ENCODE peak calls at places on chromosome 13, in four cellular contexts. One of them, this sample, is unnamed.
A peak's percentile ranks its signal among the peaks of the same experiment; 100 is the strongest.

GRCh38 chr13:29254971-29255370 is 340.5 kb downstream of the SLC7A1 start:
- DNase-seq in OCI-LY7: no peak
- DNase-seq in A549: no peak
- DNase-seq in PC-9: no peak
- DNase-seq in this sample: no peak

GRCh38 chr13:38641164-38641948 is 45.5 kb upstream of the FREM2 start:
- DNase-seq in OCI-LY7: no peak
- DNase-seq in A549: no peak
- DNase-seq in PC-9: no peak
- DNase-seq in this sample: peak; percentile 39

GRCh38 chr13:59345316-59345715 is 818.4 kb downstream of the DIAPH3 start:
- DNase-seq in OCI-LY7: no peak
- DNase-seq in A549: no peak
- DNase-seq in PC-9: no peak
- DNase-seq in this sample: no peak

GRCh38 chr13:94411747-94412146 is 67.7 kb downstream of the DCT start:
- DNase-seq in A549: no peak
- DNase-seq in PC-9: no peak
- DNase-seq in OCI-LY7: no peak
- DNase-seq in this sample: peak; percentile 15

GRCh38 chr13:23811366-23812027 is 77.7 kb downstream of the MIPEP start:
- DNase-seq in A549: no peak
- DNase-seq in PC-9: no peak
- DNase-seq in OCI-LY7: peak; percentile 48
- DNase-seq in this sample: no peak

GRCh38 chr13:111341886-111342285 is 21.4 kb downstream of the TEX29 start:
- DNase-seq in PC-9: no peak
- DNase-seq in OCI-LY7: no peak
- DNase-seq in A549: no peak
- DNase-seq in this sample: no peak

GRCh38 chr13:100510208-100510997 is 78.2 kb downstream of the GGACT start:
- DNase-seq in OCI-LY7: no peak
- DNase-seq in A549: no peak
- DNase-seq in PC-9: no peak
- DNase-seq in this sample: no peak

GRCh38 chr13:94764576-94765321 is 52.4 kb upstream of the SOX21 start:
- DNase-seq in OCI-LY7: no peak
- DNase-seq in A549: no peak
- DNase-seq in PC-9: no peak
- DNase-seq in this sample: no peak

GRCh38 chr13:33728271-33729037 is 89.5 kb upstream of the RFC3 start:
- DNase-seq in OCI-LY7: peak; percentile 95
- DNase-seq in PC-9: no peak
- DNase-seq in A549: no peak
- DNase-seq in this sample: peak; percentile 26

GRCh38 chr13:98520674-98521449 is 56.0 kb downstream of the STK24 start:
- DNase-seq in PC-9: no peak
- DNase-seq in OCI-LY7: no peak
- DNase-seq in A549: no peak
- DNase-seq in this sample: peak; percentile 44

GRCh38 chr13:27481766-27482165 is 31.4 kb upstream of the MTIF3 start:
- DNase-seq in PC-9: peak; percentile 22
- DNase-seq in A549: peak; percentile 19
- DNase-seq in OCI-LY7: peak; percentile 43
- DNase-seq in this sample: peak; percentile 32

GRCh38 chr13:103539265-103539664 is 473.0 kb upstream of the SLC10A2 start:
- DNase-seq in OCI-LY7: no peak
- DNase-seq in A549: no peak
- DNase-seq in PC-9: no peak
- DNase-seq in this sample: no peak

GRCh38 chr13:87953381-87953780 is 282.2 kb downstream of the SLITRK5 start:
- DNase-seq in A549: no peak
- DNase-seq in PC-9: no peak
- DNase-seq in OCI-LY7: no peak
- DNase-seq in this sample: no peak

GRCh38 chr13:22486490-22486889 is 694.3 kb upstream of the SGCG start:
- DNase-seq in OCI-LY7: no peak
- DNase-seq in A549: no peak
- DNase-seq in PC-9: no peak
- DNase-seq in this sample: no peak

GRCh38 chr13:31172001-31172400 is 10.3 kb upstream of the HSPH1 start:
- DNase-seq in PC-9: no peak
- DNase-seq in A549: no peak
- DNase-seq in OCI-LY7: no peak
- DNase-seq in this sample: peak; percentile 67

GRCh38 chr13:108609353-108609752 is 20.1 kb upstream of the MYO16 start:
- DNase-seq in OCI-LY7: no peak
- DNase-seq in PC-9: no peak
- DNase-seq in A549: peak; percentile 6
- DNase-seq in this sample: peak; percentile 24

GRCh38 chr13:91025442-91025841 is 322.0 kb upstream of the MIR17HG start:
- DNase-seq in A549: no peak
- DNase-seq in PC-9: no peak
- DNase-seq in OCI-LY7: no peak
- DNase-seq in this sample: no peak

GRCh38 chr13:33119022-33119735 is 103.0 kb downstream of the KL start:
- DNase-seq in A549: no peak
- DNase-seq in PC-9: peak; percentile 41
- DNase-seq in OCI-LY7: no peak
- DNase-seq in this sample: peak; percentile 39

GRCh38 chr13:45316210-45316799 is 24.7 kb downstream of the TPT1 start:
- DNase-seq in A549: peak; percentile 35
- DNase-seq in OCI-LY7: no peak
- DNase-seq in PC-9: no peak
- DNase-seq in this sample: no peak

GRCh38 chr13:91482427-91482826 is 84.0 kb downstream of the GPC5 start:
- DNase-seq in A549: no peak
- DNase-seq in PC-9: no peak
- DNase-seq in OCI-LY7: no peak
- DNase-seq in this sample: no peak

GRCh38 chr13:96982672-96983071 is 11.6 kb downstream of the OXGR1 start:
- DNase-seq in PC-9: no peak
- DNase-seq in A549: no peak
- DNase-seq in OCI-LY7: no peak
- DNase-seq in this sample: peak; percentile 50

GRCh38 chr13:66409542-66409941 is 820.6 kb downstream of the PCDH9 start:
- DNase-seq in A549: no peak
- DNase-seq in PC-9: no peak
- DNase-seq in OCI-LY7: no peak
- DNase-seq in this sample: no peak

GRCh38 chr13:33380487-33381079 is 95.0 kb upstream of the STARD13 start:
- DNase-seq in PC-9: no peak
- DNase-seq in OCI-LY7: no peak
- DNase-seq in A549: no peak
- DNase-seq in this sample: no peak

GRCh38 chr13:40102854-40103253 is 447.4 kb downstream of the COG6 start:
- DNase-seq in PC-9: peak; percentile 13
- DNase-seq in A549: peak; percentile 5
- DNase-seq in OCI-LY7: no peak
- DNase-seq in this sample: peak; percentile 96

GRCh38 chr13:50387124-50387581 is 371.9 kb downstream of the KCNRG start:
- DNase-seq in PC-9: peak; percentile 45
- DNase-seq in A549: no peak
- DNase-seq in OCI-LY7: peak; percentile 75
- DNase-seq in this sample: peak; percentile 47

GRCh38 chr13:30125422-30126073 is 181.8 kb downstream of the KATNAL1 start:
- DNase-seq in OCI-LY7: no peak
- DNase-seq in A549: peak; percentile 31
- DNase-seq in PC-9: no peak
- DNase-seq in this sample: peak; percentile 95

GRCh38 chr13:97380696-97381095 is 53.3 kb upstream of the RAP2A start:
- DNase-seq in PC-9: no peak
- DNase-seq in OCI-LY7: no peak
- DNase-seq in A549: no peak
- DNase-seq in this sample: no peak

GRCh38 chr13:24716011-24716410 is 35.8 kb downstream of the ATP12A start:
- DNase-seq in A549: no peak
- DNase-seq in OCI-LY7: no peak
- DNase-seq in PC-9: no peak
- DNase-seq in this sample: no peak

GRCh38 chr13:26300140-26300539 is 46.2 kb downstream of the CDK8 start:
- DNase-seq in OCI-LY7: no peak
- DNase-seq in PC-9: no peak
- DNase-seq in A549: no peak
- DNase-seq in this sample: peak; percentile 92

GRCh38 chr13:73466561-73466960 is 407.8 kb downstream of the KLF5 start:
- DNase-seq in PC-9: no peak
- DNase-seq in A549: no peak
- DNase-seq in OCI-LY7: no peak
- DNase-seq in this sample: no peak

GRCh38 chr13:73411067-73411809 is 352.4 kb downstream of the KLF5 start:
- DNase-seq in OCI-LY7: no peak
- DNase-seq in PC-9: no peak
- DNase-seq in A549: no peak
- DNase-seq in this sample: no peak

GRCh38 chr13:32537580-32538233 is 888 bp downstream of the N4BP2L2 start:
- DNase-seq in A549: no peak
- DNase-seq in PC-9: peak; percentile 2
- DNase-seq in OCI-LY7: no peak
- DNase-seq in this sample: peak; percentile 32

GRCh38 chr13:33260168-33261098 is 25.1 kb downstream of the STARD13 start:
- DNase-seq in A549: no peak
- DNase-seq in OCI-LY7: no peak
- DNase-seq in PC-9: no peak
- DNase-seq in this sample: peak; percentile 29

GRCh38 chr13:58239774-58240268 is 608.3 kb downstream of the PCDH17 start:
- DNase-seq in PC-9: no peak
- DNase-seq in OCI-LY7: no peak
- DNase-seq in A549: no peak
- DNase-seq in this sample: no peak
- H3K4me2 ChIP-seq in PC-9: no peak overlapping the region
- H3K4me2 ChIP-seq in OCI-LY7: no peak overlapping the region
- H3K4me2 ChIP-seq in A549: no peak overlapping the region
- H3K4me2 ChIP-seq in this sample: no peak overlapping the region

GRCh38 chr13:114111577-114111976 is 20.8 kb downstream of the RASA3 start:
- DNase-seq in OCI-LY7: no peak
- DNase-seq in A549: no peak
- DNase-seq in PC-9: no peak
- DNase-seq in this sample: peak; percentile 56
- H3K4me1 ChIP-seq in OCI-LY7: peaks cover 33% of the 10 kb centered on the region
- H3K4me1 ChIP-seq in A549: peaks cover 18% of the 10 kb centered on the region
- H3K4me1 ChIP-seq in PC-9: peaks cover 4% of the 10 kb centered on the region
- H3K4me1 ChIP-seq in this sample: peaks cover 48% of the 10 kb centered on the region

GRCh38 chr13:86135856-86136255 is 336.6 kb upstream of the SLITRK6 start:
- DNase-seq in OCI-LY7: no peak
- DNase-seq in PC-9: no peak
- DNase-seq in A549: no peak
- DNase-seq in this sample: no peak
- H3K27ac ChIP-seq in OCI-LY7: no peak overlapping the region
- H3K27ac ChIP-seq in PC-9: no peak overlapping the region
- H3K27ac ChIP-seq in A549: no peak overlapping the region
- H3K27ac ChIP-seq in this sample: no peak overlapping the region

GRCh38 chr13:46665243-46665629 is 112.3 kb downstream of the LRCH1 start:
- DNase-seq in A549: no peak
- DNase-seq in PC-9: no peak
- DNase-seq in OCI-LY7: no peak
- DNase-seq in this sample: no peak
- H3K4me2 ChIP-seq in A549: peak overlapping the region; percentile 72
- H3K4me2 ChIP-seq in PC-9: no peak overlapping the region
- H3K4me2 ChIP-seq in OCI-LY7: peak overlapping the region; percentile 59
- H3K4me2 ChIP-seq in this sample: no peak overlapping the region

DNA sequence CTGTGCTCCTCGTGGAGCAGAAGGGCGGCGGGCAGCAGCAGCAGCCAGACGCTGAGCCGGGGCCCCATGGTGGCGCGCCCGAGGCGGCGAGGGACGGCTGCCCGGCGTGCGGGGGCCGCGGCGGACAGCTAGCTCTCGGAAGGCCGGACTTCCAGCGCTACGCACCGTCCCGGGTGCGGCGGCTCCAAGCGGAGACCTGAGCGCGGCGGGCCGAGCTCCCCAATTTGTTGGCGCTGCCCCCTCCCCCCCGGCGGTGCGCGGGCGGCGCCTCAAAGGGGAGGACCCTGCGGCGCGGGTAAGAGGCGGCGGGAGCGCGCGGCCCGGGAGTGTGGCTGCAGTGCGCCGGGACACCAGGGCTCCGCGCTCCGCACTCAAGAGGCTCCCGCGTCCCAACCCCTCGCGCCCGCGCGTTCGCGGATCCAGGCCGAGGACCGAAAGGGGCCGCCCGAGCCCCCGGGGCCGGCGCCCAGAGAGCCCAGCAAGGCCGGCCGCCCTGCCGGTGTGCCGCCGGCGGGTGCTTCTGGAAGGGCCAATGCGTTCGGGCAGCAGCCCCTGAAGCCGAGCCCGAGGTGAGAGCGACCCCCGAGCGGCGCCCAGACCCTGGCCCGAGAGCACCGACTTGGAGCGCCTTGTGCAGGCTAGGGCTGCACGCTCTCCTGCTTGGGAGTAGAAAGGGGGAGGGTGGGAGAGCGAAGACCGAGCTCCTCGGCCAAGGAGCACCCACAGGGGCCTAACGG is at the start of the genes COL4A1 and COL4A2:
- DNase-seq in OCI-LY7: no peak
- DNase-seq in PC-9: no peak
- DNase-seq in A549: no peak
- DNase-seq in this sample: peak; percentile 79
- H3K4me1 ChIP-seq in OCI-LY7: no peaks in the 10 kb centered on the region
- H3K4me1 ChIP-seq in PC-9: peaks cover 30% of the 10 kb centered on the region
- H3K4me1 ChIP-seq in A549: peaks cover 61% of the 10 kb centered on the region
- H3K4me1 ChIP-seq in this sample: peaks cover 38% of the 10 kb centered on the region

GRCh38 chr13:80276371-80277289 is 64.3 kb downstream of the SPRY2 start:
- DNase-seq in A549: no peak
- DNase-seq in OCI-LY7: no peak
- DNase-seq in PC-9: peak; percentile 31
- DNase-seq in this sample: peak; percentile 27
- H3K27ac ChIP-seq in A549: no peak overlapping the region
- H3K27ac ChIP-seq in OCI-LY7: no peak overlapping the region
- H3K27ac ChIP-seq in PC-9: no peak overlapping the region
- H3K27ac ChIP-seq in this sample: no peak overlapping the region

DNA sequence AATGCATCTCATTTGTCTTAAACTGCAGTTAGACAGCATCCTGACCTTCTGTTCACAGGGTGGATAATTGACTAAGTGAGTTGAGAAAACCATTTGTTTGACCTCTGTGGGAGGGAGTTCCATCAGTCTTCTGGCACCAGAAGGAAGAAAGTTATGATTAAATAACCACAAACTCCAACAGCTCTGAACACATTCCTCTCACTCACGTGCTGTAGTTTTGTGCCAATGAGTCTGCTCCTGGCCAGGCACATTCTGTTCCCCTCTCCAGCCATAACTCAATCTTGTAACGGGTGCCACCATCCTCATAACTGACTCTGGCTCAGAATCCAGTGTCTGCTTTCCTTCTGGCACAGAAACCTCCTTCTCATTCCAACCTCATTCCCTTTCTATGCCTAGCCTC is 817.1 kb downstream of the SLITRK1 start:
- DNase-seq in PC-9: no peak
- DNase-seq in A549: no peak
- DNase-seq in OCI-LY7: no peak
- DNase-seq in this sample: peak; percentile 66
- H3K4me2 ChIP-seq in PC-9: no peak overlapping the region
- H3K4me2 ChIP-seq in A549: no peak overlapping the region
- H3K4me2 ChIP-seq in OCI-LY7: no peak overlapping the region
- H3K4me2 ChIP-seq in this sample: no peak overlapping the region

GRCh38 chr13:110124201-110124600 is 182.8 kb downstream of the COL4A1 start:
- DNase-seq in PC-9: no peak
- DNase-seq in A549: no peak
- DNase-seq in OCI-LY7: no peak
- DNase-seq in this sample: no peak
- H3K4me1 ChIP-seq in PC-9: peaks cover 48% of the 10 kb centered on the region
- H3K4me1 ChIP-seq in A549: peaks cover 50% of the 10 kb centered on the region
- H3K4me1 ChIP-seq in OCI-LY7: no peaks in the 10 kb centered on the region
- H3K4me1 ChIP-seq in this sample: peaks cover 32% of the 10 kb centered on the region